ENCODE peak calls at places on chromosomes 5 and 9, in six cellular contexts. One of them, this sample, is unnamed.

GRCh38 chr9:132826576-132827365 is 51.3 kb downstream of the AK8 start:
- DNase-seq in colonic mucosa: no peak
- DNase-seq in HepG2: no peak
- DNase-seq in IMR-90: no peak
- DNase-seq in endodermal cell: no peak
- DNase-seq in mammary epithelial cell: no peak
- DNase-seq in this sample: no peak

GRCh38 chr9:113274474-113275146 is 762 bp downstream of the CDC26 start:
- DNase-seq in colonic mucosa: peak; percentile 65
- DNase-seq in HepG2: peak; percentile 69
- DNase-seq in IMR-90: peak; percentile 64
- DNase-seq in endodermal cell: no peak
- DNase-seq in mammary epithelial cell: peak; percentile 43
- DNase-seq in this sample: peak; percentile 74

GRCh38 chr9:129350143-129350935 is 172.3 kb upstream of the IER5L start:
- DNase-seq in colonic mucosa: no peak
- DNase-seq in HepG2: no peak
- DNase-seq in IMR-90: no peak
- DNase-seq in endodermal cell: no peak
- DNase-seq in mammary epithelial cell: no peak
- DNase-seq in this sample: no peak

GRCh38 chr5:115842952-115843351 is 1.2 kb downstream of the AP3S1 start:
- DNase-seq in colonic mucosa: no peak
- DNase-seq in HepG2: no peak
- DNase-seq in IMR-90: no peak
- DNase-seq in endodermal cell: no peak
- DNase-seq in mammary epithelial cell: no peak
- DNase-seq in this sample: no peak

GRCh38 chr9:136587944-136588662 is 42.3 kb upstream of the NOTCH1 start:
- DNase-seq in colonic mucosa: no peak
- DNase-seq in HepG2: no peak
- DNase-seq in IMR-90: no peak
- DNase-seq in endodermal cell: peak; percentile 97
- DNase-seq in mammary epithelial cell: no peak
- DNase-seq in this sample: no peak

GRCh38 chr9:4306066-4306787 is 6.4 kb upstream of the GLIS3 start:
- DNase-seq in colonic mucosa: no peak
- DNase-seq in HepG2: peak; percentile 71
- DNase-seq in IMR-90: peak; percentile 61
- DNase-seq in endodermal cell: no peak
- DNase-seq in mammary epithelial cell: peak; percentile 42
- DNase-seq in this sample: no peak

GRCh38 chr9:136363606-136364368 is at the start of gene DNLZ:
- DNase-seq in colonic mucosa: peak; percentile 84
- DNase-seq in HepG2: peak; percentile 58
- DNase-seq in IMR-90: peak; percentile 76
- DNase-seq in endodermal cell: peak; percentile 93
- DNase-seq in mammary epithelial cell: peak; percentile 73
- DNase-seq in this sample: peak; percentile 88

GRCh38 chr5:64323591-64323990 is 157.9 kb downstream of the RNF180 start:
- DNase-seq in colonic mucosa: no peak
- DNase-seq in HepG2: no peak
- DNase-seq in IMR-90: no peak
- DNase-seq in endodermal cell: no peak
- DNase-seq in mammary epithelial cell: no peak
- DNase-seq in this sample: no peak

GRCh38 chr5:31952034-31952433 is 222.1 kb downstream of the GOLPH3 start:
- DNase-seq in colonic mucosa: no peak
- DNase-seq in HepG2: no peak
- DNase-seq in IMR-90: no peak
- DNase-seq in endodermal cell: no peak
- DNase-seq in mammary epithelial cell: no peak
- DNase-seq in this sample: no peak

GRCh38 chr5:81203729-81204128 is 29.4 kb upstream of the CKMT2 start:
- DNase-seq in colonic mucosa: no peak
- DNase-seq in HepG2: no peak
- DNase-seq in IMR-90: no peak
- DNase-seq in endodermal cell: no peak
- DNase-seq in mammary epithelial cell: no peak
- DNase-seq in this sample: no peak

GRCh38 chr5:759111-759741 is 25.3 kb downstream of the ZDHHC11B start:
- DNase-seq in colonic mucosa: peak; percentile 84
- DNase-seq in HepG2: peak; percentile 81
- DNase-seq in IMR-90: no peak
- DNase-seq in endodermal cell: peak; percentile 49
- DNase-seq in mammary epithelial cell: no peak
- DNase-seq in this sample: no peak

GRCh38 chr5:380701-381309 is 59.3 kb downstream of the AHRR start:
- DNase-seq in colonic mucosa: peak; percentile 15
- DNase-seq in HepG2: no peak
- DNase-seq in IMR-90: no peak
- DNase-seq in endodermal cell: peak; percentile 28
- DNase-seq in mammary epithelial cell: no peak
- DNase-seq in this sample: no peak

GRCh38 chr9:72217306-72217842 is 68.1 kb downstream of the GDA start:
- DNase-seq in colonic mucosa: no peak
- DNase-seq in HepG2: peak; percentile 27
- DNase-seq in IMR-90: no peak
- DNase-seq in endodermal cell: no peak
- DNase-seq in mammary epithelial cell: peak; percentile 54
- DNase-seq in this sample: no peak

GRCh38 chr9:504921-505821 is 290.5 kb downstream of the DOCK8 start:
- DNase-seq in colonic mucosa: no peak
- DNase-seq in HepG2: no peak
- DNase-seq in IMR-90: no peak
- DNase-seq in endodermal cell: peak; percentile 75
- DNase-seq in mammary epithelial cell: peak; percentile 23
- DNase-seq in this sample: no peak

GRCh38 chr9:69674741-69675438 is 2.7 kb upstream of the APBA1 start:
- DNase-seq in colonic mucosa: no peak
- DNase-seq in HepG2: no peak
- DNase-seq in IMR-90: peak; percentile 94
- DNase-seq in endodermal cell: no peak
- DNase-seq in mammary epithelial cell: peak; percentile 45
- DNase-seq in this sample: no peak

GRCh38 chr9:87338075-87338989 is 159.3 kb upstream of the DAPK1 start:
- DNase-seq in colonic mucosa: no peak
- DNase-seq in HepG2: no peak
- DNase-seq in IMR-90: no peak
- DNase-seq in endodermal cell: peak; percentile 63
- DNase-seq in mammary epithelial cell: no peak
- DNase-seq in this sample: no peak

GRCh38 chr5:52989781-52990530 is 804 bp downstream of the ITGA2 start:
- DNase-seq in colonic mucosa: peak; percentile 74
- DNase-seq in HepG2: no peak
- DNase-seq in IMR-90: peak; percentile 60
- DNase-seq in endodermal cell: peak; percentile 85
- DNase-seq in mammary epithelial cell: no peak
- DNase-seq in this sample: peak; percentile 39

GRCh38 chr9:16275795-16276624 is 594.5 kb downstream of the BNC2 start:
- DNase-seq in colonic mucosa: no peak
- DNase-seq in HepG2: no peak
- DNase-seq in IMR-90: no peak
- DNase-seq in endodermal cell: peak; percentile 22
- DNase-seq in mammary epithelial cell: no peak
- DNase-seq in this sample: no peak

GRCh38 chr5:139808481-139809330 is 13.1 kb downstream of the PSD2 start:
- DNase-seq in colonic mucosa: no peak
- DNase-seq in HepG2: no peak
- DNase-seq in IMR-90: peak; percentile 24
- DNase-seq in endodermal cell: peak; percentile 95
- DNase-seq in mammary epithelial cell: no peak
- DNase-seq in this sample: peak; percentile 39

GRCh38 chr9:111937301-111937700 is 40.7 kb downstream of the UGCG start:
- DNase-seq in colonic mucosa: no peak
- DNase-seq in HepG2: no peak
- DNase-seq in IMR-90: no peak
- DNase-seq in endodermal cell: no peak
- DNase-seq in mammary epithelial cell: no peak
- DNase-seq in this sample: no peak

GRCh38 chr5:110401881-110402280 is 324.6 kb downstream of the TMEM232 start:
- DNase-seq in colonic mucosa: no peak
- DNase-seq in HepG2: no peak
- DNase-seq in IMR-90: no peak
- DNase-seq in endodermal cell: no peak
- DNase-seq in mammary epithelial cell: peak; percentile 20
- DNase-seq in this sample: peak; percentile 80

GRCh38 chr5:124310453-124310852 is 436.0 kb downstream of the ZNF608 start:
- DNase-seq in colonic mucosa: peak; percentile 24
- DNase-seq in HepG2: no peak
- DNase-seq in IMR-90: no peak
- DNase-seq in endodermal cell: no peak
- DNase-seq in mammary epithelial cell: no peak
- DNase-seq in this sample: no peak

GRCh38 chr5:174000078-174000477 is 11.1 kb downstream of the C5orf47 start:
- DNase-seq in colonic mucosa: no peak
- DNase-seq in HepG2: no peak
- DNase-seq in IMR-90: no peak
- DNase-seq in endodermal cell: no peak
- DNase-seq in mammary epithelial cell: no peak
- DNase-seq in this sample: no peak

GRCh38 chr9:116208417-116209232 is 55.0 kb downstream of the PAPPA start:
- DNase-seq in colonic mucosa: no peak
- DNase-seq in HepG2: no peak
- DNase-seq in IMR-90: peak; percentile 76
- DNase-seq in endodermal cell: no peak
- DNase-seq in mammary epithelial cell: peak; percentile 51
- DNase-seq in this sample: no peak
- H3K9ac ChIP-seq in colonic mucosa: no peak overlapping the region
- H3K9ac ChIP-seq in HepG2: no peak overlapping the region
- H3K9ac ChIP-seq in IMR-90: no peak overlapping the region
- H3K9ac ChIP-seq in endodermal cell: no peak overlapping the region
- H3K9ac ChIP-seq in mammary epithelial cell: no peak overlapping the region
- H3K9ac ChIP-seq in this sample: no peak overlapping the region

DNA sequence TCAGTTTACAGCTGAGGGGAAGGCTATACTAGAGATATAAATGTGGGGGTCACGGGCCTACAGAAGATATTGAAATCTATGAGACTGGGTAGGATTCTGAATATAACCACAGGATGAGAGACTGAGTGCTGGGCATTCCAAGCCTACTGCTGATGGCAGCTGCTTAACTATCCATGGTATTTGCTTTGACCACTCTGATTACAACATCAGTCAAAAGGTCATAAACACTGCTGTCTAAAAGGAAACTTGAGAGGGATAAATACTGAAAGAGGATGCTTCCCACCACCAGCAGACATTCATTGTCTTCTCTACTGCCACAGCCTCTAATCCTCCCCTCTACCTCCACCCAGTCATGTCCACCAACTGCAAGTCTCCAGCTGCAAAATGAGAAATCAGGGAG is 3.8 kb downstream of the ZNF622 start:
- DNase-seq in colonic mucosa: no peak
- DNase-seq in HepG2: peak; percentile 60
- DNase-seq in IMR-90: peak; percentile 94
- DNase-seq in endodermal cell: no peak
- DNase-seq in mammary epithelial cell: peak; percentile 20
- DNase-seq in this sample: no peak
- H3K4me3 ChIP-seq in colonic mucosa: no peak overlapping the region
- H3K4me3 ChIP-seq in HepG2: no peak overlapping the region
- H3K4me3 ChIP-seq in IMR-90: no peak overlapping the region
- H3K4me3 ChIP-seq in endodermal cell: no peak overlapping the region
- H3K4me3 ChIP-seq in mammary epithelial cell: no peak overlapping the region
- H3K4me3 ChIP-seq in this sample: no peak overlapping the region

GRCh38 chr9:78866228-78867132 is 569.6 kb downstream of the PSAT1 start:
- DNase-seq in colonic mucosa: no peak
- DNase-seq in HepG2: peak; percentile 2
- DNase-seq in IMR-90: peak; percentile 96
- DNase-seq in endodermal cell: no peak
- DNase-seq in mammary epithelial cell: peak; percentile 72
- DNase-seq in this sample: no peak
- H3K9ac ChIP-seq in colonic mucosa: no peak overlapping the region
- H3K9ac ChIP-seq in HepG2: no peak overlapping the region
- H3K9ac ChIP-seq in IMR-90: peak overlapping the region; percentile 30
- H3K9ac ChIP-seq in endodermal cell: no peak overlapping the region
- H3K9ac ChIP-seq in mammary epithelial cell: no peak overlapping the region
- H3K9ac ChIP-seq in this sample: no peak overlapping the region

DNA sequence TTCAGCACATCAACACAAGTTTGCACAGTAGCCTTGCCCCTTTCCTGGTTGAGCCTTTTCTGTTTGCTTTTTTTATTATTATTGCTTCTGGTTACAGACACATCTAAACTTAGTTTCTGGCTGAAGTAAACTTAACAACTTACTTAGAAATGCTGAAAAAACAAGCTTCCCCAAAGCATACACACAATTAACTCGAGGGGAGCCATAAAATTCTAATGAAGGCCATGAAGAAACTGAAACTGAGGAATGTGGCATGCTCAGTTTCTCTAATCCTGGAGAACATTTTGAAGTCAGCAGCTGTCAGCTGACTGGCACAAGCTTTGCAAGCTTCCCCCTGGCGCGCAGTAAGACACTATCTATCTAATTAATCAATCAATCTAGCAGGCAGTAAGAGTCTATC is 3.7 kb downstream of the MYO10 start:
- DNase-seq in colonic mucosa: peak; percentile 49
- DNase-seq in HepG2: no peak
- DNase-seq in IMR-90: no peak
- DNase-seq in endodermal cell: no peak
- DNase-seq in mammary epithelial cell: no peak
- DNase-seq in this sample: no peak
- H3K4me3 ChIP-seq in colonic mucosa: peak overlapping the region; percentile 0
- H3K4me3 ChIP-seq in HepG2: no peak overlapping the region
- H3K4me3 ChIP-seq in IMR-90: peak overlapping the region; percentile 85
- H3K4me3 ChIP-seq in endodermal cell: peak overlapping the region; percentile 90
- H3K4me3 ChIP-seq in mammary epithelial cell: no peak overlapping the region
- H3K4me3 ChIP-seq in this sample: no peak overlapping the region

This sample was measured in MM.1S.